ENCODE peak calls at places on chromosomes 6 and 20, in seven cellular contexts. One of them, this sample, is unnamed.

GRCh38 chr6:11971154-11971553 is 41.0 kb upstream of the HIVEP1 start:
- DNase-seq in posterior vena cava: no peak
- DNase-seq in bronchial epithelial cell: no peak
- DNase-seq in retina: no peak
- DNase-seq in NCI-H2081: no peak
- DNase-seq in AG04450: peak
- DNase-seq in stimulated activated CD4-positive, alpha-beta T cell treated with anti-CD3 and anti-CD28 coated beads, Interleukin-1b, Interleukin-23, amount 100 ng/mL, for 4 hours: no peak
- DNase-seq in this sample: no peak

GRCh38 chr6:166006593-166007301 is 160.9 kb downstream of the TBXT start:
- DNase-seq in NCI-H2081: no peak
- DNase-seq in posterior vena cava: no peak
- DNase-seq in AG04450: no peak
- DNase-seq in retina: peak
- DNase-seq in bronchial epithelial cell: no peak
- DNase-seq in stimulated activated CD4-positive, alpha-beta T cell treated with anti-CD3 and anti-CD28 coated beads, Interleukin-1b, Interleukin-23, amount 100 ng/mL, for 4 hours: no peak
- DNase-seq in this sample: no peak

GRCh38 chr6:74091133-74091793 is 395.3 kb downstream of the CD109 start:
- DNase-seq in bronchial epithelial cell: peak
- DNase-seq in stimulated activated CD4-positive, alpha-beta T cell treated with anti-CD3 and anti-CD28 coated beads, Interleukin-1b, Interleukin-23, amount 100 ng/mL, for 4 hours: no peak
- DNase-seq in retina: peak
- DNase-seq in NCI-H2081: peak
- DNase-seq in AG04450: no peak
- DNase-seq in posterior vena cava: no peak
- DNase-seq in this sample: no peak

GRCh38 chr6:139547082-139547776 is 172.8 kb upstream of the CITED2 start:
- DNase-seq in stimulated activated CD4-positive, alpha-beta T cell treated with anti-CD3 and anti-CD28 coated beads, Interleukin-1b, Interleukin-23, amount 100 ng/mL, for 4 hours: no peak
- DNase-seq in bronchial epithelial cell: no peak
- DNase-seq in retina: no peak
- DNase-seq in AG04450: no peak
- DNase-seq in posterior vena cava: no peak
- DNase-seq in NCI-H2081: no peak
- DNase-seq in this sample: no peak

GRCh38 chr20:4920131-4920530 is 81.2 kb downstream of the SLC23A2 start:
- DNase-seq in retina: no peak
- DNase-seq in AG04450: no peak
- DNase-seq in stimulated activated CD4-positive, alpha-beta T cell treated with anti-CD3 and anti-CD28 coated beads, Interleukin-1b, Interleukin-23, amount 100 ng/mL, for 4 hours: no peak
- DNase-seq in NCI-H2081: no peak
- DNase-seq in bronchial epithelial cell: no peak
- DNase-seq in posterior vena cava: no peak
- DNase-seq in this sample: no peak

GRCh38 chr20:25279403-25279802 is 31.5 kb downstream of the PYGB start:
- DNase-seq in NCI-H2081: no peak
- DNase-seq in stimulated activated CD4-positive, alpha-beta T cell treated with anti-CD3 and anti-CD28 coated beads, Interleukin-1b, Interleukin-23, amount 100 ng/mL, for 4 hours: no peak
- DNase-seq in retina: no peak
- DNase-seq in bronchial epithelial cell: no peak
- DNase-seq in posterior vena cava: no peak
- DNase-seq in AG04450: no peak
- DNase-seq in this sample: no peak

GRCh38 chr6:34459899-34460593 is 5.8 kb upstream of the PACSIN1 start:
- DNase-seq in NCI-H2081: peak
- DNase-seq in AG04450: no peak
- DNase-seq in bronchial epithelial cell: peak
- DNase-seq in retina: peak
- DNase-seq in posterior vena cava: no peak
- DNase-seq in stimulated activated CD4-positive, alpha-beta T cell treated with anti-CD3 and anti-CD28 coated beads, Interleukin-1b, Interleukin-23, amount 100 ng/mL, for 4 hours: peak
- DNase-seq in this sample: peak

GRCh38 chr6:71908162-71908765 is 21.9 kb downstream of the RIMS1 start:
- DNase-seq in posterior vena cava: no peak
- DNase-seq in NCI-H2081: peak
- DNase-seq in stimulated activated CD4-positive, alpha-beta T cell treated with anti-CD3 and anti-CD28 coated beads, Interleukin-1b, Interleukin-23, amount 100 ng/mL, for 4 hours: no peak
- DNase-seq in bronchial epithelial cell: no peak
- DNase-seq in retina: no peak
- DNase-seq in AG04450: no peak
- DNase-seq in this sample: no peak

GRCh38 chr6:133542056-133542821 is 301.1 kb downstream of the EYA4 start:
- DNase-seq in posterior vena cava: no peak
- DNase-seq in AG04450: no peak
- DNase-seq in NCI-H2081: no peak
- DNase-seq in retina: no peak
- DNase-seq in stimulated activated CD4-positive, alpha-beta T cell treated with anti-CD3 and anti-CD28 coated beads, Interleukin-1b, Interleukin-23, amount 100 ng/mL, for 4 hours: no peak
- DNase-seq in bronchial epithelial cell: peak
- DNase-seq in this sample: no peak

GRCh38 chr6:1379810-1380198 is 9.6 kb upstream of the FOXF2 start:
- DNase-seq in NCI-H2081: no peak
- DNase-seq in AG04450: no peak
- DNase-seq in posterior vena cava: no peak
- DNase-seq in stimulated activated CD4-positive, alpha-beta T cell treated with anti-CD3 and anti-CD28 coated beads, Interleukin-1b, Interleukin-23, amount 100 ng/mL, for 4 hours: no peak
- DNase-seq in bronchial epithelial cell: no peak
- DNase-seq in retina: no peak
- DNase-seq in this sample: no peak

GRCh38 chr6:41735427-41736206 is at the start of gene TFEB:
- DNase-seq in stimulated activated CD4-positive, alpha-beta T cell treated with anti-CD3 and anti-CD28 coated beads, Interleukin-1b, Interleukin-23, amount 100 ng/mL, for 4 hours: peak
- DNase-seq in bronchial epithelial cell: peak
- DNase-seq in AG04450: peak
- DNase-seq in NCI-H2081: peak
- DNase-seq in retina: peak
- DNase-seq in posterior vena cava: peak
- DNase-seq in this sample: peak

GRCh38 chr6:127338936-127339335 is 4.5 kb downstream of the ECHDC1 start:
- DNase-seq in stimulated activated CD4-positive, alpha-beta T cell treated with anti-CD3 and anti-CD28 coated beads, Interleukin-1b, Interleukin-23, amount 100 ng/mL, for 4 hours: no peak
- DNase-seq in retina: no peak
- DNase-seq in bronchial epithelial cell: no peak
- DNase-seq in NCI-H2081: no peak
- DNase-seq in AG04450: no peak
- DNase-seq in posterior vena cava: no peak
- DNase-seq in this sample: no peak

GRCh38 chr6:21846541-21847451 is 253.2 kb downstream of the SOX4 start:
- DNase-seq in AG04450: no peak
- DNase-seq in bronchial epithelial cell: peak
- DNase-seq in stimulated activated CD4-positive, alpha-beta T cell treated with anti-CD3 and anti-CD28 coated beads, Interleukin-1b, Interleukin-23, amount 100 ng/mL, for 4 hours: no peak
- DNase-seq in posterior vena cava: no peak
- DNase-seq in NCI-H2081: peak
- DNase-seq in retina: peak
- DNase-seq in this sample: peak

This sample was measured in T-helper 2 cell treated with Interferon-gamma antibody and Interleukin-4, amounts not matched to agents 5 μg/mL and 100 μg/mL, for 36 hours.